ENCODE peak calls at places on chromosome 3, in six cellular contexts. D, U, Y, M, O and V are unnamed samples.

GRCh38 chr3:145698749-145699148 is 462.2 kb downstream of the PLOD2 start:
- DNase-seq in D (no peak), U (no peak), Y (no peak), M (no peak), O (no peak), V (no peak)

GRCh38 chr3:79810101-79810500 is 42.3 kb upstream of the ROBO1 start:
- DNase-seq in D (no peak), U (no peak), Y (no peak), M (no peak), O (no peak), V (no peak)

GRCh38 chr3:186640473-186640818 is 247 bp downstream of the FETUB start:
- DNase-seq in D (no peak), U (peak; percentile 98), Y (no peak), M (no peak), O (peak; percentile 98), V (no peak)

GRCh38 chr3:129558076-129558771 is 15.2 kb downstream of the H1-8 start:
- DNase-seq in D (no peak), U (no peak), Y (no peak), M (no peak), O (no peak), V (no peak)

GRCh38 chr3:150146891-150147761 is 176.4 kb upstream of the PFN2 start:
- DNase-seq in D (peak; percentile 14), U (peak; percentile 84), Y (peak; percentile 80), M (no peak), O (peak; percentile 82), V (no peak)

GRCh38 chr3:186307594-186307993 is 54.4 kb downstream of the DGKG start:
- DNase-seq in D (peak; percentile 38), U (peak; percentile 65), Y (no peak), M (no peak), O (no peak), V (no peak)

GRCh38 chr3:17964113-17964512 is 221.7 kb upstream of the TBC1D5 start:
- DNase-seq in D (no peak), U (no peak), Y (no peak), M (no peak), O (no peak), V (no peak)

GRCh38 chr3:115864912-115865311 is 241.6 kb downstream of the GAP43 start:
- DNase-seq in D (no peak), U (no peak), Y (no peak), M (no peak), O (no peak), V (no peak)

GRCh38 chr3:198071602-198072285 is 111.7 kb downstream of the LMLN start:
- DNase-seq in D (peak; percentile 79), U (peak; percentile 98), Y (no peak), M (peak; percentile 47), O (peak; percentile 92), V (no peak)

GRCh38 chr3:128170866-128171516 is 17.7 kb downstream of the EEFSEC start:
- DNase-seq in D (peak; percentile 78), U (peak; percentile 68), Y (peak; percentile 39), M (no peak), O (peak; percentile 61), V (no peak)

GRCh38 chr3:99949956-99950670 is 132.5 kb downstream of the CMSS1 start:
- DNase-seq in D (no peak), U (no peak), Y (no peak), M (no peak), O (no peak), V (no peak)

GRCh38 chr3:195914648-195915473 is 6.5 kb upstream of the TNK2 start:
- DNase-seq in D (peak; percentile 90), U (peak; percentile 100), Y (peak; percentile 86), M (peak; percentile 93), O (peak; percentile 100), V (peak; percentile 98)

GRCh38 chr3:57512174-57512573 is 32.0 kb downstream of the DNAH12 start:
- DNase-seq in D (peak; percentile 36), U (no peak), Y (no peak), M (no peak), O (no peak), V (no peak)

GRCh38 chr3:17469520-17469919 is 272.9 kb downstream of the TBC1D5 start:
- DNase-seq in D (no peak), U (peak; percentile 52), Y (no peak), M (no peak), O (no peak), V (no peak)

GRCh38 chr3:153090973-153091372 is 71.1 kb upstream of the RAP2B start:
- DNase-seq in D (no peak), U (no peak), Y (no peak), M (no peak), O (no peak), V (no peak)

GRCh38 chr3:76353683-76354082 is 568.3 kb upstream of the ZNF717 start:
- DNase-seq in D (no peak), U (no peak), Y (no peak), M (no peak), O (no peak), V (no peak)

GRCh38 chr3:124213641-124214040 is 221.7 kb upstream of the ROPN1 start:
- DNase-seq in D (no peak), U (no peak), Y (no peak), M (no peak), O (no peak), V (no peak)

DNA sequence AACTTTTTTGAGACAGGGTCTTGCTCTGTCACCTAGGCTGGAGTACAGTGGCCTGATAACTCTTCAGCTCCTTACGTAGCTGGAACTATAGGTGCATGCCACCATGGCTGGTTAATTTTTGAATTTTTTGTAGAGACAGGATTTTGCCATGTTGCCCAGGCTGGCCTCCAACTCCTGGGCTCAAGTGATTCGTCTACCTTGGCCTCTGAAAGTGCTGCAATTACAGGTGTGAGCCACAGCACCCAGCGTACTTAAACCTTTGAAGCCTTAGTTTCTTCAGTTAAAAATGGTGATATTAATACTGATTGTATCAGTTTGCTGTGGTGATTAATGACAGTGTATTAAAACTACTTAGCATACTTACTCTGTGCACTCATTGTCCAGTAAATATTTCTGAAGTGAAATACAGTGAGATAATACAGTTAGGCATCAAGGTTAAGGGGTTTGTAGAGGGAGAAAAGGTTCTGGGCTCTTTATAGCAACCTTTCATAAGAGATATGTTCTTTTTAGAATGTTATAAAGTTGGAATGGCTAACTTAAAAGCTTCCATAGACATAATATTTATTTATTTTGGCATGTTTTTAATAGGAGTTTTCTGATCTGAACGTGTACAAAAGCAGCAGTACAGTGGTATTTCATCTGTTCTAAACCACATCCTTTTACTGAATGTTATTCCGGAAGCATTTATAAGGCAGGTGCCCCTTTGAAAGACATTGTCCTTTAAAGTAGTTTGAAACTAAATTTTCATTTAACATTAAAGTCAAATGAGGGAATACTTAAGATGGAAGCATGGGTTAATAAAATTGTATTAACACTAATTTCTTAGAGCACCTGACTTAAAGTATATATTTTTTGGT is 23.6 kb downstream of the NCK1 start:
- DNase-seq in D (no peak), U (no peak), Y (no peak), M (no peak), O (no peak), V (no peak)
- H3K4me3 ChIP-seq in D (no peak overlapping the region), U (no peak overlapping the region), Y (no peak overlapping the region), M (peak overlapping the region; percentile 47), O (no peak overlapping the region), V (no peak overlapping the region)

DNA sequence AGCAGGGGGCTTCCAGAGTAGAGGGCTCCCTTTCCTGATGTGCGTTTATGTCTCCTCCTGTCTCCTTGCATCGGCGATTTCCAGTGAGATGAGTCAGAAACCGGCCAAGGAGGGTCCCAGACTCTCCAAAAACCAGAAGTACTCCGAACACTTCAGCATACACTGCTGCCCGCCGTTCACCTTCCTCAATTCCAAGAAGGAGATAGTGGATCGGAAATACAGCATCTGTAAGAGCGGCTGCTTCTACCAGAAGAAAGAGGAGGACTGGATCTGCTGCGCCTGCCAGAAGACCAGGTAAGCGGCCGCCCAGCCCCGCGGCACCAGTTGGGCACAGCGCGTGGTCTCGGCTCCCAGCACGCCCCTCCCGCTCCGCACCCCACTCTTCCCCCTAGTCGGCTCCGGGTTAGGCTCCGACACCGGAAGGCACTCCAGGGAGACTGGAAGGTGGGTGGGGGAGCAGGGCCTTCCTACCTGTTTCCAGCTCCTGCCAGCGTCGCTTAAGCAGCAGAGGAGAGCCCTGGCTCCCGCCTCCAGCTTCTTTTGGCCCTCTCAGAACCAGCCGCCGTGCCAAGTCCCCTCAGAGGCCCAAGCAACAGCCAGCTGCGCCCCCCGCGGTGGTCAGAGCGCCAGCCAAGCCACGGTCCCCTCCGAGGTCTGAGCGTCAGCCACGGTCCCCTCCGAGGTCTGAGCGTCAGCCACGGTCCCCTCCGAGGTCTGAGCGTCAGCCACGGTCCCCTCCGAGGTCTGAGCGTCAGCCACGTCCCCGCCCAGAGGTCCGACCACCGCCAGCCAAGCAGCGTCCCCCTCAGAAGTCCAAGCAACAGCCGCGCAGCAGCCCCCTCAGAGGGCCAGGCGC is 34.7 kb downstream of the MOBP start:
- DNase-seq in D (no peak), U (peak; percentile 7), Y (no peak), M (no peak), O (no peak), V (no peak)
- H3K4me3 ChIP-seq in D (peak overlapping the region; percentile 64), U (peak overlapping the region; percentile 14), Y (no peak overlapping the region), M (no peak overlapping the region), O (no peak overlapping the region), V (peak overlapping the region; percentile 16)

GRCh38 chr3:10331320-10331719 is 10.4 kb upstream of the SEC13 start:
- DNase-seq in D (no peak), U (no peak), Y (no peak), M (peak; percentile 26), O (no peak), V (no peak)

GRCh38 chr3:10327592-10327991 is 6.7 kb upstream of the SEC13 start:
- DNase-seq in D (no peak), U (no peak), Y (no peak), M (peak; percentile 17), O (no peak), V (no peak)

GRCh38 chr3:10329495-10330015 is 8.6 kb upstream of the SEC13 start:
- DNase-seq in D (no peak), U (no peak), Y (no peak), M (peak; percentile 3), O (no peak), V (no peak)

GRCh38 chr3:10330319-10330718 is 9.4 kb upstream of the SEC13 start:
- DNase-seq in D (no peak), U (no peak), Y (no peak), M (peak; percentile 33), O (no peak), V (no peak)

DNA sequence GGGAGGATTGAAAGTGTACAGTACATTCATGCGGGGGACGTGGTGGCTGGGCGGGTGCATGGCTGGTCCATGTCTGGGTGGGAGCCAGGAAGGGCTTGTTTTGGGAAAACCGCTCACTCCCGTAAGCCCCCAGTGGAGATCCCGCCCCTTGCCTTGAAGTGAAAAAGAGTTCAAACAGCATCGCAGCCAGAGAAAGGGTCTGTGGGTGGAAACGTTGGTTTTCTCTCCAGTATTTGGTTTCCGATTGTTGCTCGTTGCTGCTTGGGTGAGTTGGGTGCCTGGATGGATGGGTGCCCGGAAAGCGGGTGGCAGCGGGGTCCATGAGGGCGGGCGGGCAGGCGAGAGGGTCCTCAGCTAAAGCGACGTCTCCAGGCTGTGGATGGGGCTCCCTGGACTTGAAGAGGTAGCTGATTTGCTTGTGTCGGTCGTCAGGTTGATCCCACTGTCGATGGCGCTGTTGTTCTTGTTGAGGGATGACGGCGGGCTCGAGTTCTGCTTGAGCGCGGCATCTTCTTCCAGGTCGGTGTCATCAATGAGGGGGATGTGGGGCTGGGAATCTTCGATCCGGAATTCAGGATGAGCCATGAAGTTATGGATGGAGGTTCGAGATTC is 7.7 kb upstream of the SEC13 start:
- DNase-seq in D (no peak), U (no peak), Y (no peak), M (peak; percentile 33), O (no peak), V (no peak)
- H3K4me3 ChIP-seq in D (no peak overlapping the region), U (no peak overlapping the region), Y (no peak overlapping the region), M (no peak overlapping the region), O (no peak overlapping the region), V (no peak overlapping the region)

DNA sequence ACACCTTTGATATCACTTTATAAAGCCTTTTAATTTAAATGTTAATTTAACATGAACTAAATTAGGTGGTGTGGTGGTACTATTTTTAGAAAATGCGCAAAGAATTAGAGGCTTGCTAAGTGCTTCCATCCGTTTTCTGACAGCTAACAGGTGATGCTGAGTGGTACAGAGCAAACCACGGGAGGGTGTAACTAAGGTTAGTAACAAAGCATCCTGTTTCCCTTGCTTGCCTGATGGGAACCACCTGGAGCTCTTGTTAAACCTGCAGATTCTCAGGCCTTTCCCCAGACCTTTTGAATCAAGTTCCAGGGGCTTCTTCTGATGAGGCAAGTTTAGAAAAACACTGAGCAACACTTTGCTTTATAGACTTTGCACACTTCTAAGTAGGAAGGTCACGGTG is 101.0 kb downstream of the ATG7 start:
- DNase-seq in D (no peak), U (no peak), Y (no peak), M (no peak), O (no peak), V (no peak)
- H3K4me3 ChIP-seq in D (no peak overlapping the region), U (no peak overlapping the region), Y (no peak overlapping the region), M (no peak overlapping the region), O (no peak overlapping the region), V (no peak overlapping the region)